ENCODE peak calls at places on chromosomes 5 and 9, in five cellular contexts. K is activated naive CD4-positive, alpha-beta T cell; F is naive thymus-derived CD4-positive, alpha-beta T cell; C is NCI-H1436 treated with DMSO at 0.1 percent for 48 hours; Q is cardiac muscle cell. Z is an unnamed sample.
A peak's percentile ranks its signal among the peaks of the same experiment; 100 is the strongest.

GRCh38 chr5:172450861-172451695 is 3.2 kb downstream of the SH3PXD2B start:
- DNase-seq in K (no peak), F (no peak), C (no peak), Q (peak; percentile 83), Z (peak; percentile 46)

GRCh38 chr5:149161026-149161687 is 19.9 kb downstream of the ABLIM3 start:
- DNase-seq in K (no peak), F (no peak), C (no peak), Q (no peak), Z (no peak)

GRCh38 chr9:107749787-107750444 is 260.3 kb upstream of the KLF4 start:
- DNase-seq in K (no peak), F (no peak), C (no peak), Q (no peak), Z (no peak)

GRCh38 chr9:19298601-19299000 is 68.1 kb downstream of the DENND4C start:
- DNase-seq in K (no peak), F (no peak), C (no peak), Q (no peak), Z (no peak)

GRCh38 chr5:114101153-114101552 is 260.7 kb upstream of the KCNN2 start:
- DNase-seq in K (no peak), F (no peak), C (no peak), Q (peak; percentile 70), Z (peak; percentile 25)

GRCh38 chr5:65969539-65970393 is 43.4 kb downstream of the ERBIN start:
- DNase-seq in K (no peak), F (no peak), C (no peak), Q (no peak), Z (no peak)

GRCh38 chr9:19174127-19174921 is 47.0 kb upstream of the PLIN2 start:
- DNase-seq in K (no peak), F (peak; percentile 35), C (peak; percentile 32), Q (peak; percentile 56), Z (peak; percentile 11)

GRCh38 chr9:109588415-109588814 is 90.3 kb upstream of the PTPN3 start:
- DNase-seq in K (no peak), F (no peak), C (no peak), Q (peak; percentile 46), Z (no peak)

GRCh38 chr9:2576631-2577030 is 45.0 kb upstream of the VLDLR start:
- DNase-seq in K (no peak), F (no peak), C (no peak), Q (no peak), Z (no peak)

GRCh38 chr9:136354592-136355085 is 8.9 kb downstream of the DNLZ start:
- DNase-seq in K (no peak), F (no peak), C (no peak), Q (peak; percentile 49), Z (no peak)

GRCh38 chr5:116145416-116145815 is 60.6 kb downstream of the COMMD10 start:
- DNase-seq in K (no peak), F (no peak), C (no peak), Q (no peak), Z (no peak)

GRCh38 chr5:93899026-93899600 is 157.7 kb upstream of the POU5F2 start:
- DNase-seq in K (no peak), F (no peak), C (no peak), Q (no peak), Z (peak; percentile 28)

GRCh38 chr9:122364117-122364782 is 6.6 kb upstream of the PTGS1 start:
- DNase-seq in K (no peak), F (no peak), C (no peak), Q (no peak), Z (no peak)

GRCh38 chr5:82164109-82164956 is 113.8 kb downstream of the RPS23 start:
- DNase-seq in K (no peak), F (no peak), C (no peak), Q (no peak), Z (no peak)

GRCh38 chr5:83149671-83150070 is 72.3 kb downstream of the XRCC4 start:
- DNase-seq in K (no peak), F (no peak), C (no peak), Q (no peak), Z (no peak)

GRCh38 chr5:115785395-115786009 is 31.0 kb downstream of the CDO1 start:
- DNase-seq in K (no peak), F (no peak), C (no peak), Q (peak; percentile 24), Z (no peak)

GRCh38 chr9:68861436-68861835 is 152.5 kb downstream of the PRKACG start:
- DNase-seq in K (no peak), F (no peak), C (no peak), Q (no peak), Z (no peak)

GRCh38 chr5:98935206-98935605 is 6.4 kb upstream of the CHD1 start:
- DNase-seq in K (no peak), F (no peak), C (no peak), Q (no peak), Z (no peak)

GRCh38 chr9:134519403-134520070 is 122.1 kb upstream of the COL5A1 start:
- DNase-seq in K (no peak), F (no peak), C (no peak), Q (no peak), Z (no peak)

Z was measured in T47D.